ENCODE peak calls at places on chromosome X, in four cellular contexts. One of them, this sample, is unnamed.

GRCh38 chrX:68647156-68647957 is at the start of gene STARD8:
- DNase-seq in SK-N-SH: peak
- DNase-seq in K562: peak
- DNase-seq in HepG2: peak
- DNase-seq in this sample: peak

GRCh38 chrX:110180176-110180927 is 137.5 kb downstream of the AMMECR1 start:
- DNase-seq in SK-N-SH: no peak
- DNase-seq in K562: no peak
- DNase-seq in HepG2: no peak
- DNase-seq in this sample: peak

GRCh38 chrX:78029663-78030062 is 60.2 kb upstream of the PGAM4 start:
- DNase-seq in SK-N-SH: peak
- DNase-seq in K562: no peak
- DNase-seq in HepG2: peak
- DNase-seq in this sample: no peak

GRCh38 chrX:69906447-69906846 is 143.3 kb downstream of the AWAT2 start:
- DNase-seq in SK-N-SH: no peak
- DNase-seq in K562: no peak
- DNase-seq in HepG2: no peak
- DNase-seq in this sample: no peak

GRCh38 chrX:146154191-146154590 is 336.6 kb downstream of the SLITRK2 start:
- DNase-seq in SK-N-SH: no peak
- DNase-seq in K562: no peak
- DNase-seq in HepG2: no peak
- DNase-seq in this sample: no peak

GRCh38 chrX:151680805-151681204 is 14.5 kb upstream of the PRRG3 start:
- DNase-seq in SK-N-SH: peak
- DNase-seq in K562: peak
- DNase-seq in HepG2: peak
- DNase-seq in this sample: peak

GRCh38 chrX:56029188-56029587 is 203.0 kb upstream of the KLF8 start:
- DNase-seq in SK-N-SH: no peak
- DNase-seq in K562: no peak
- DNase-seq in HepG2: no peak
- DNase-seq in this sample: no peak

GRCh38 chrX:139889760-139890159 is 43.1 kb downstream of the ATP11C start:
- DNase-seq in SK-N-SH: no peak
- DNase-seq in K562: no peak
- DNase-seq in HepG2: no peak
- DNase-seq in this sample: no peak

GRCh38 chrX:130725519-130725918 is 177.5 kb downstream of the ENOX2 start:
- DNase-seq in SK-N-SH: no peak
- DNase-seq in K562: no peak
- DNase-seq in HepG2: no peak
- DNase-seq in this sample: no peak

GRCh38 chrX:156004740-156005139 is 7.2 kb downstream of the IL9R start:
- DNase-seq in SK-N-SH: no peak
- DNase-seq in K562: no peak
- DNase-seq in HepG2: no peak
- DNase-seq in this sample: no peak

GRCh38 chrX:78514852-78515251 is 144.3 kb downstream of the RTL3 start:
- DNase-seq in SK-N-SH: no peak
- DNase-seq in K562: no peak
- DNase-seq in HepG2: no peak
- DNase-seq in this sample: no peak

GRCh38 chrX:69538321-69538876 is 34.3 kb downstream of the NALF2 start:
- DNase-seq in SK-N-SH: peak
- DNase-seq in K562: peak
- DNase-seq in HepG2: peak
- DNase-seq in this sample: peak

GRCh38 chrX:45274576-45274975 is 73.9 kb upstream of the DIPK2B start:
- DNase-seq in SK-N-SH: no peak
- DNase-seq in K562: no peak
- DNase-seq in HepG2: no peak
- DNase-seq in this sample: no peak

GRCh38 chrX:155841232-155841631 is 39.9 kb upstream of the VAMP7 start:
- DNase-seq in SK-N-SH: no peak
- DNase-seq in K562: no peak
- DNase-seq in HepG2: no peak
- DNase-seq in this sample: no peak

GRCh38 chrX:116694046-116694445 is 231.3 kb upstream of the CT83 start:
- DNase-seq in SK-N-SH: no peak
- DNase-seq in K562: no peak
- DNase-seq in HepG2: no peak
- DNase-seq in this sample: no peak

GRCh38 chrX:53421772-53422090 is 723 bp downstream of the SMC1A start:
- DNase-seq in SK-N-SH: no peak
- DNase-seq in K562: no peak
- DNase-seq in HepG2: peak
- DNase-seq in this sample: no peak

GRCh38 chrX:68232206-68232605 is 201.1 kb downstream of the OPHN1 start:
- DNase-seq in SK-N-SH: no peak
- DNase-seq in K562: no peak
- DNase-seq in HepG2: no peak
- DNase-seq in this sample: no peak

GRCh38 chrX:31508338-31508737 is 436.5 kb upstream of the FTHL17 start:
- DNase-seq in SK-N-SH: peak
- DNase-seq in K562: no peak
- DNase-seq in HepG2: peak
- DNase-seq in this sample: no peak

GRCh38 chrX:132488819-132489255 is at the start of gene MBNL3:
- DNase-seq in SK-N-SH: peak
- DNase-seq in K562: no peak
- DNase-seq in HepG2: peak
- DNase-seq in this sample: no peak

GRCh38 chrX:15292861-15293260 is 22.6 kb downstream of the ASB11 start:
- DNase-seq in SK-N-SH: no peak
- DNase-seq in K562: no peak
- DNase-seq in HepG2: no peak
- DNase-seq in this sample: no peak

GRCh38 chrX:135389243-135389642 is 32.5 kb upstream of the SMIM10L2A start:
- DNase-seq in SK-N-SH: no peak
- DNase-seq in K562: no peak
- DNase-seq in HepG2: no peak
- DNase-seq in this sample: no peak

GRCh38 chrX:71543316-71543715 is 10.4 kb downstream of the OGT start:
- DNase-seq in SK-N-SH: no peak
- DNase-seq in K562: no peak
- DNase-seq in HepG2: no peak
- DNase-seq in this sample: no peak

GRCh38 chrX:105882581-105883275 is 60.4 kb downstream of the NRK start:
- DNase-seq in SK-N-SH: no peak
- DNase-seq in K562: no peak
- DNase-seq in HepG2: no peak
- DNase-seq in this sample: no peak

GRCh38 chrX:72477787-72478186 is 94.9 kb downstream of the HDAC8 start:
- DNase-seq in SK-N-SH: peak
- DNase-seq in K562: no peak
- DNase-seq in HepG2: no peak
- DNase-seq in this sample: no peak

GRCh38 chrX:47960400-47960799 is 43.4 kb downstream of the ZNF182 start:
- DNase-seq in SK-N-SH: no peak
- DNase-seq in K562: no peak
- DNase-seq in HepG2: no peak
- DNase-seq in this sample: no peak

GRCh38 chrX:65688403-65688881 is 21.0 kb downstream of the MSN start:
- DNase-seq in SK-N-SH: no peak
- DNase-seq in K562: no peak
- DNase-seq in HepG2: no peak
- DNase-seq in this sample: no peak

GRCh38 chrX:49754238-49754857 is 58.6 kb upstream of the PAGE1 start:
- DNase-seq in SK-N-SH: peak
- DNase-seq in K562: peak
- DNase-seq in HepG2: peak
- DNase-seq in this sample: peak

GRCh38 chrX:24410514-24411189 is 50.2 kb downstream of the SUPT20HL1 start:
- DNase-seq in SK-N-SH: no peak
- DNase-seq in K562: no peak
- DNase-seq in HepG2: no peak
- DNase-seq in this sample: no peak

GRCh38 chrX:39205467-39205866 is 404.2 kb downstream of the MID1IP1 start:
- DNase-seq in SK-N-SH: no peak
- DNase-seq in K562: no peak
- DNase-seq in HepG2: no peak
- DNase-seq in this sample: no peak

DNA sequence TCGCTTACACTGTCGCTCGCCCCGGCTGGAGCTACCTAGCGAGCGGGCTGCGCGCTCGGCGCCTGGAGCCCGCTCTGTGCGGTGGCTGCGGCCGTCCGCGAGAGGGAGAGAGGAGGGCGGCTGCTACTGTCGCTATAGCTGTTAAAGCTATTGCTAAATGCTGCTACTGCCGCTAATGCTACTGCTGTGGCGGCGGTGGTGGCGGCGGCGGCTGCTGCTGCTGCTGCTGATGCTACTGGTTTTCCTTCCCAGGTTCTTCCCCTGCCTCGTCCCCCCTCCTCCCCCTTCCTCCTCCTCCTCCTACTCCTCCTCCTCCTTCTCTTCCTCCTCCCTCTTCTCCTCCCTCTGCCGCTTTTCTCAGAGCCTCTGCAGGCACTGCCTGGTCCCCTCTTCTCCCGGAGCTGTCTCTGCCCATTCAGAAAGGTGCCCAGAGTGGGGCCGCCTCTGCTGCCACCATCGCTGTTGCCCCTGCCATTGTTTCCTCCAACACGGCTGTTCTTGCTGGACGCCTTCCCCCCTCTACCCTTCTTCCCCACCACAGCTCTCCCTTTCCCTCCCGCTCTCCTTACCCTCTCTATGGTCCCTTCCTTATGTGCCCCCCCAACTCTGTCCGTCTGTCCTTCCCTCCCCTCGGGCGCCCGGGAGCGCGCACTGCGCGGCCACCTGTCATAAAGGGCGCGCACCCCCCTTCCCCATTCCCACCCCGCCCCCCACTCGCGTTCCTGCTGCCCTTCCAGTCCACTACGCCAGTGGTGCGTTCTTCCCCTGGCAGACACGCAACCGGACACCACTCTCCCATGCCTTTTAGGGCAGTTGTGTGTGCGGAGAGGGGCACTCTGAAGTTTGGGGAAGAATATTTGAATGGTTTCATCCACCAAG is at the start of gene NEXMIF:
- DNase-seq in SK-N-SH: peak
- DNase-seq in K562: no peak
- DNase-seq in HepG2: peak
- DNase-seq in this sample: no peak
- TF ChIP-seq ELF1 in SK-N-SH: no peak
- TF ChIP-seq ELF1 in K562: no peak
- TF ChIP-seq ELF1 in HepG2: no peak
- TF ChIP-seq ELF1 in this sample: no peak

DNA sequence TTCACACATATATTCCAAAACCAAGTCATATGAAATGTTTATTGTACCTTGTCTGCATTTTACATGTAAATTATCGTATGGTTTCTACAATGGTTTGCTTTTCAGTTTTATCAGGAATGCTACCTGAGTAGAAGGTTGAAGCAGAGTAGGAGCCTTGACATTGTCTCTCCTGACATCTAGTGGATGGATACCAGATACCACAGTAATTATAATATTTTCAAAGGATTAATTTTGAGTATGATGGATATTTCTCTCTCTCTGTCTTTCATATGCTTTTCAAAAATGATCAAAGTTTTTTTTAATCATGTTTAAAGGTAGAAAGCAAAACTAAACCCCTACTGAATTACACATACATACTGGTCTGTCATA is 109.4 kb upstream of the KLHL13 start:
- DNase-seq in SK-N-SH: peak
- DNase-seq in K562: no peak
- DNase-seq in HepG2: peak
- DNase-seq in this sample: no peak
- TF ChIP-seq ELF1 in SK-N-SH: no peak
- TF ChIP-seq ELF1 in K562: no peak
- TF ChIP-seq ELF1 in HepG2: no peak
- TF ChIP-seq ELF1 in this sample: no peak

DNA sequence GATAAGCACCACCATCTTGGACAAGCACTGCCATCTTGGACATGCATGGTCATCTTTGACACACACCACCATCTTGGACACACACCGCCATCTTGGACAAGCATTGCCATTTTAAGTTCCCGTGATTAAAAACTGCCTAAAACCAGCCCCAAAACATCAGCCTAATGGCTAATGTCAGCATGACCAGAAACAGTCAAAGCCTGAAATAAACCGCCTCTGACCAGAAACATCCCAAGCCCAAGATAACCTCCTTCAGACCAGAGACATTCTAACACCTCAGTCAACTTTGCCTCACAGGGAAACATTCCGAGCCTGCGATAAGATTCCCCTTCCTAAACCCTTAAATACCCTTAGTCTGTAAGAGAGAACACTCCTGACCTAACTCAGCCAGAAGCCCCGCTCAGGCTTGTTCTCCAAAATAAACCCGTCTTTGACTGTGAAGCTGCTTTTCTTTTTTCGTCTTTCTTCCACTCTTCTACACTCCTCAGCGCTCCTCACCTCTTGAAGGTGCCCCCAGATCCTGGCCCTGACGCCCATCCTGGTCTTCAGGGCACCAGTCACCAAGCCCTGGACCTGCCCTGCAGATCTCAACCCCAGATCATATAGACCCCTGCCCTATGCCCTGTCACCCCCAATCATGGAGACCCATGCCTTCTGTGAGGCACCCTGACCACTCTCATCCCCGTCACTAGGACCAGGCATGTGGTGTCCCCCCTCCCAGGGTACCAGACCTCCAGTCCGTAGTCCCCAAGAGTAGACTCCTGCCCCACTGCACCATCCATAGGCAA is 3.7 kb downstream of the ASMTL start:
- DNase-seq in SK-N-SH: no peak
- DNase-seq in K562: no peak
- DNase-seq in HepG2: no peak
- DNase-seq in this sample: no peak
- TF ChIP-seq ELF1 in SK-N-SH: no peak
- TF ChIP-seq ELF1 in K562: no peak
- TF ChIP-seq ELF1 in HepG2: no peak
- TF ChIP-seq ELF1 in this sample: no peak

GRCh38 chrX:1138476-1138875 is 74.0 kb downstream of the CRLF2 start:
- DNase-seq in SK-N-SH: no peak
- DNase-seq in K562: no peak
- DNase-seq in HepG2: no peak
- DNase-seq in this sample: no peak

GRCh38 chrX:1137531-1137930 is 74.9 kb downstream of the CRLF2 start:
- DNase-seq in SK-N-SH: no peak
- DNase-seq in K562: no peak
- DNase-seq in HepG2: no peak
- DNase-seq in this sample: no peak

GRCh38 chrX:1140236-1140681 is 72.2 kb downstream of the CRLF2 start:
- DNase-seq in SK-N-SH: no peak
- DNase-seq in K562: no peak
- DNase-seq in HepG2: no peak
- DNase-seq in this sample: no peak

GRCh38 chrX:1134976-1135375 is 77.5 kb downstream of the CRLF2 start:
- DNase-seq in SK-N-SH: no peak
- DNase-seq in K562: no peak
- DNase-seq in HepG2: no peak
- DNase-seq in this sample: no peak

DNA sequence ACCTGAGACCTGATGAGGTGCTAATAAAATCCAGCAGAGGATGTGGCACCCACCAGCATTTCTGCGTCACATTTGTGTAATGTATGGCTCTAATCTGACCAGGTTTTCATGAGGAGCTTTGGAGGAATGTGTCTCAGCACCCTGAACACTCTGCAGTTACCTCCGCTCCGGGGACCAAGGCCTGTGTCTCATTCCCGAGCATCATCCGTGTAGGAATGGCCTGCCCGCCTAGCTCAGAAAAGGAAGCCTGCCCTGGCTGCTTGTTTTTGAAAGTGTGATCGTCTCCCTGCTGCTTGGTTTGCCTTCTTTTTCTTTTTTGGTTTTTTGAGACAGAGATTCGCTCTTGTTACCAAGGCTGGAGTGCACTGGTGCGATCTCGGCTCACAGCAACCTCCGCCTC is 73.3 kb downstream of the CRLF2 start:
- DNase-seq in SK-N-SH: no peak
- DNase-seq in K562: no peak
- DNase-seq in HepG2: no peak
- DNase-seq in this sample: no peak
- TF ChIP-seq ELF1 in SK-N-SH: no peak
- TF ChIP-seq ELF1 in K562: no peak
- TF ChIP-seq ELF1 in HepG2: no peak
- TF ChIP-seq ELF1 in this sample: no peak

This sample was measured in HCT116.